ENCODE peak calls at places on chromosomes 12 and 14, in five cellular contexts. One of them, this sample, is unnamed.

GRCh38 chr14:102125546-102125945 is 14.2 kb upstream of the WDR20 start:
- DNase-seq in neural progenitor cell: no peak
- DNase-seq in body of pancreas: no peak
- DNase-seq in uterus: no peak
- DNase-seq in Jurkat, Clone E6-1: no peak
- DNase-seq in this sample: no peak

GRCh38 chr14:55847766-55848165 is 267.8 kb downstream of the KTN1 start:
- DNase-seq in uterus: no peak
- DNase-seq in neural progenitor cell: no peak
- DNase-seq in body of pancreas: no peak
- DNase-seq in Jurkat, Clone E6-1: no peak
- DNase-seq in this sample: no peak

GRCh38 chr14:45034730-45035129 is 49.2 kb upstream of the PRPF39 start:
- DNase-seq in uterus: no peak
- DNase-seq in Jurkat, Clone E6-1: no peak
- DNase-seq in body of pancreas: no peak
- DNase-seq in neural progenitor cell: no peak
- DNase-seq in this sample: no peak

GRCh38 chr14:61698216-61698980 is 3.1 kb downstream of the HIF1A start:
- DNase-seq in Jurkat, Clone E6-1: no peak
- DNase-seq in neural progenitor cell: peak
- DNase-seq in uterus: no peak
- DNase-seq in body of pancreas: no peak
- DNase-seq in this sample: no peak

GRCh38 chr12:24510581-24511125 is 438.2 kb downstream of the BCAT1 start:
- DNase-seq in uterus: no peak
- DNase-seq in Jurkat, Clone E6-1: no peak
- DNase-seq in body of pancreas: no peak
- DNase-seq in neural progenitor cell: no peak
- DNase-seq in this sample: no peak

GRCh38 chr12:19712041-19712440 is 272.7 kb downstream of the AEBP2 start:
- DNase-seq in uterus: no peak
- DNase-seq in neural progenitor cell: no peak
- DNase-seq in Jurkat, Clone E6-1: no peak
- DNase-seq in body of pancreas: no peak
- DNase-seq in this sample: no peak

GRCh38 chr12:71208053-71208685 is 50.4 kb upstream of the TSPAN8 start:
- DNase-seq in body of pancreas: no peak
- DNase-seq in neural progenitor cell: peak
- DNase-seq in Jurkat, Clone E6-1: peak
- DNase-seq in uterus: no peak
- DNase-seq in this sample: no peak

GRCh38 chr14:36671149-36671548 is 9.5 kb downstream of the PAX9 start:
- DNase-seq in Jurkat, Clone E6-1: no peak
- DNase-seq in uterus: no peak
- DNase-seq in body of pancreas: no peak
- DNase-seq in neural progenitor cell: no peak
- DNase-seq in this sample: no peak

GRCh38 chr12:12881495-12881894 is 9.9 kb upstream of the GPRC5A start:
- DNase-seq in uterus: no peak
- DNase-seq in body of pancreas: no peak
- DNase-seq in Jurkat, Clone E6-1: no peak
- DNase-seq in neural progenitor cell: no peak
- DNase-seq in this sample: no peak

GRCh38 chr14:67908061-67908767 is 88.6 kb downstream of the RAD51B start:
- DNase-seq in body of pancreas: no peak
- DNase-seq in neural progenitor cell: no peak
- DNase-seq in Jurkat, Clone E6-1: no peak
- DNase-seq in uterus: peak
- DNase-seq in this sample: no peak

GRCh38 chr12:81610955-81611889 is 147.9 kb downstream of the PPFIA2 start:
- DNase-seq in Jurkat, Clone E6-1: peak
- DNase-seq in body of pancreas: no peak
- DNase-seq in neural progenitor cell: peak
- DNase-seq in uterus: no peak
- DNase-seq in this sample: no peak

GRCh38 chr14:86035882-86036281 is 505.9 kb downstream of the FLRT2 start:
- DNase-seq in neural progenitor cell: peak
- DNase-seq in uterus: no peak
- DNase-seq in body of pancreas: peak
- DNase-seq in Jurkat, Clone E6-1: peak
- DNase-seq in this sample: no peak

GRCh38 chr14:95463173-95463901 is 53.1 kb downstream of the SYNE3 start:
- DNase-seq in body of pancreas: no peak
- DNase-seq in uterus: no peak
- DNase-seq in Jurkat, Clone E6-1: peak
- DNase-seq in neural progenitor cell: no peak
- DNase-seq in this sample: no peak

GRCh38 chr12:6355491-6356373 is 13.9 kb upstream of the TNFRSF1A start:
- DNase-seq in uterus: no peak
- DNase-seq in Jurkat, Clone E6-1: no peak
- DNase-seq in neural progenitor cell: no peak
- DNase-seq in body of pancreas: no peak
- DNase-seq in this sample: no peak

GRCh38 chr12:132282031-132282949 is 47.1 kb downstream of the GALNT9 start:
- DNase-seq in body of pancreas: no peak
- DNase-seq in Jurkat, Clone E6-1: no peak
- DNase-seq in uterus: no peak
- DNase-seq in neural progenitor cell: no peak
- DNase-seq in this sample: no peak

GRCh38 chr12:57116580-57117281 is 5.6 kb upstream of the STAT6 start:
- DNase-seq in neural progenitor cell: no peak
- DNase-seq in body of pancreas: no peak
- DNase-seq in Jurkat, Clone E6-1: no peak
- DNase-seq in uterus: no peak
- DNase-seq in this sample: no peak

GRCh38 chr14:94110552-94111181 is at the start of gene IFI27:
- DNase-seq in uterus: peak
- DNase-seq in Jurkat, Clone E6-1: no peak
- DNase-seq in body of pancreas: peak
- DNase-seq in neural progenitor cell: no peak
- DNase-seq in this sample: no peak

GRCh38 chr14:36665887-36666415 is 4.3 kb downstream of the PAX9 start:
- DNase-seq in neural progenitor cell: no peak
- DNase-seq in uterus: no peak
- DNase-seq in Jurkat, Clone E6-1: no peak
- DNase-seq in body of pancreas: no peak
- DNase-seq in this sample: no peak

GRCh38 chr12:47811070-47811391 is 8.7 kb downstream of the HDAC7 start:
- DNase-seq in Jurkat, Clone E6-1: no peak
- DNase-seq in body of pancreas: no peak
- DNase-seq in neural progenitor cell: no peak
- DNase-seq in uterus: no peak
- DNase-seq in this sample: no peak
- H3K4me3 ChIP-seq in Jurkat, Clone E6-1: peak
- H3K4me3 ChIP-seq in body of pancreas: no peak
- H3K4me3 ChIP-seq in neural progenitor cell: no peak
- H3K4me3 ChIP-seq in uterus: no peak
- H3K4me3 ChIP-seq in this sample: no peak

GRCh38 chr12:50111417-50111692 is 681 bp upstream of the COX14 start:
- DNase-seq in uterus: no peak
- DNase-seq in body of pancreas: no peak
- DNase-seq in Jurkat, Clone E6-1: no peak
- DNase-seq in neural progenitor cell: no peak
- DNase-seq in this sample: no peak
- H3K4me3 ChIP-seq in uterus: peak
- H3K4me3 ChIP-seq in body of pancreas: no peak
- H3K4me3 ChIP-seq in Jurkat, Clone E6-1: peak
- H3K4me3 ChIP-seq in neural progenitor cell: peak
- H3K4me3 ChIP-seq in this sample: peak

GRCh38 chr12:114703060-114703493 is 19.1 kb upstream of the TBX3 start:
- DNase-seq in uterus: no peak
- DNase-seq in neural progenitor cell: no peak
- DNase-seq in body of pancreas: no peak
- DNase-seq in Jurkat, Clone E6-1: no peak
- DNase-seq in this sample: no peak
- H3K4me3 ChIP-seq in uterus: no peak
- H3K4me3 ChIP-seq in neural progenitor cell: no peak
- H3K4me3 ChIP-seq in body of pancreas: no peak
- H3K4me3 ChIP-seq in Jurkat, Clone E6-1: no peak
- H3K4me3 ChIP-seq in this sample: no peak

DNA sequence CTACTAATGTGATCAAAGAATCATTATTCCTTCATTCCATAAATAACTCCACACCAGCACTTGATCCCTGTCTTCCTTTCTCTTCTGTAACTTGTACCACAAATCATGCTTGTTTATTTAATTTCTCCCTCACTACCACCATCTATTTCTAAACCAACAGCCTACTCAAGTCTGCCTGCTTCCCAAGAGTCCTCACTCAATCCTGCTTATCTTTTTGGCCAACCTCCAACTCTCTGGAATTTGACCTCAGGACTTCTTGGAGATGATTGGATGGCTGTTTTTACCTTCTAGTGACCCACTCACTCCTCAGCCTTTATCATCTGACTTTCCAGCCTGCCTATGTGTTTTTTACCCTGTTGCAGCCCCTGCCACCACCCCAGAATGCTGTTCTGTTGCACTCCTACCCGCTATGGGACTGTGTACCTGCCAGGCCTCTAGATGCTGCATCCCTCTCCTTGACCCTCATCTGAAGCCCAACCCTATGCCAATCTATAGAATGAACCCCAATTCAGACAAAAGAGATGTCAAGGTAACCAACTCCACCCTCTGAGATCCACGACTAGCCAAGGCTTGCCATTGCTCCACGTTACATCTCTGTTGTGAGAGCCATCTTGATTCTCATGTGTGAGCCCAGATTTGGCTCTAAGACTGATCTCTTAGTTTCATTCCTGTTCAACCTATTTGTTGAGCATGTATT is 150.2 kb upstream of the PLEKHG7 start:
- DNase-seq in body of pancreas: peak
- DNase-seq in uterus: no peak
- DNase-seq in Jurkat, Clone E6-1: no peak
- DNase-seq in neural progenitor cell: no peak
- DNase-seq in this sample: no peak
- H3K4me3 ChIP-seq in body of pancreas: no peak
- H3K4me3 ChIP-seq in uterus: no peak
- H3K4me3 ChIP-seq in Jurkat, Clone E6-1: no peak
- H3K4me3 ChIP-seq in neural progenitor cell: no peak
- H3K4me3 ChIP-seq in this sample: no peak

GRCh38 chr14:73230051-73230450 is 7.3 kb upstream of the PAPLN start:
- DNase-seq in neural progenitor cell: no peak
- DNase-seq in uterus: no peak
- DNase-seq in Jurkat, Clone E6-1: no peak
- DNase-seq in body of pancreas: no peak
- DNase-seq in this sample: no peak

GRCh38 chr14:73223049-73223448 is 14.3 kb upstream of the PAPLN start:
- DNase-seq in body of pancreas: no peak
- DNase-seq in Jurkat, Clone E6-1: no peak
- DNase-seq in neural progenitor cell: no peak
- DNase-seq in uterus: peak
- DNase-seq in this sample: no peak

GRCh38 chr14:73232984-73233383 is 4.3 kb upstream of the PAPLN start:
- DNase-seq in uterus: peak
- DNase-seq in neural progenitor cell: no peak
- DNase-seq in Jurkat, Clone E6-1: no peak
- DNase-seq in body of pancreas: no peak
- DNase-seq in this sample: no peak

GRCh38 chr14:73231874-73232851 is 5.1 kb upstream of the PAPLN start:
- DNase-seq in neural progenitor cell: peak
- DNase-seq in Jurkat, Clone E6-1: peak
- DNase-seq in body of pancreas: no peak
- DNase-seq in uterus: no peak
- DNase-seq in this sample: no peak

GRCh38 chr14:73227812-73228781 is 9.2 kb upstream of the PAPLN start:
- DNase-seq in Jurkat, Clone E6-1: no peak
- DNase-seq in neural progenitor cell: peak
- DNase-seq in body of pancreas: peak
- DNase-seq in uterus: peak
- DNase-seq in this sample: no peak
- H3K4me3 ChIP-seq in Jurkat, Clone E6-1: no peak
- H3K4me3 ChIP-seq in neural progenitor cell: no peak
- H3K4me3 ChIP-seq in body of pancreas: no peak
- H3K4me3 ChIP-seq in uterus: no peak
- H3K4me3 ChIP-seq in this sample: no peak

GRCh38 chr12:109273354-109273753 is 35.7 kb downstream of the FOXN4 start:
- DNase-seq in neural progenitor cell: peak
- DNase-seq in body of pancreas: no peak
- DNase-seq in uterus: no peak
- DNase-seq in Jurkat, Clone E6-1: no peak
- DNase-seq in this sample: no peak

GRCh38 chr12:109269428-109269827 is 39.7 kb downstream of the FOXN4 start:
- DNase-seq in neural progenitor cell: no peak
- DNase-seq in uterus: no peak
- DNase-seq in Jurkat, Clone E6-1: no peak
- DNase-seq in body of pancreas: no peak
- DNase-seq in this sample: no peak

GRCh38 chr12:109270494-109270893 is 38.6 kb downstream of the FOXN4 start:
- DNase-seq in neural progenitor cell: no peak
- DNase-seq in Jurkat, Clone E6-1: no peak
- DNase-seq in uterus: no peak
- DNase-seq in body of pancreas: no peak
- DNase-seq in this sample: no peak

GRCh38 chr12:109268896-109269295 is 40.2 kb downstream of the FOXN4 start:
- DNase-seq in uterus: no peak
- DNase-seq in Jurkat, Clone E6-1: no peak
- DNase-seq in body of pancreas: no peak
- DNase-seq in neural progenitor cell: no peak
- DNase-seq in this sample: no peak

DNA sequence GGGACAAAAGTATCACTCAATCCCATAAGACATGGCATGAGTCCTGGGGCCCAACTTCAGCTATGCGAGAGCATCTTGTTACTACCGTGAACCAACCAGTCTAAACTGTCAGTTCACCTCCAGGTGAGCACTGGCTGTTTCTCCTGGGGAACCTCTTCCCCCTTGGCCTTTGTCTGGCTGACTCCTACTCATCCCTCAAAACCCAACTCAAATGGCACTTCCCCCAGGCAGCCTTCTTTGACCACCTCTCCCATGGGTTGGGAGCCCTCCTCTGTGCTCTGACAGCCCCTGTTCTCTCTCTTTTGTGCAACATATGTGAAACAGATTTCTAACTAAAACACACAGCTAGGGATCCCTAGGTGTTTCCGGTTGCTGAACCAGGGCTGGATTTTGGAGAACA is 37.7 kb downstream of the FOXN4 start:
- DNase-seq in uterus: no peak
- DNase-seq in Jurkat, Clone E6-1: no peak
- DNase-seq in neural progenitor cell: no peak
- DNase-seq in body of pancreas: no peak
- DNase-seq in this sample: no peak
- H3K4me3 ChIP-seq in uterus: no peak
- H3K4me3 ChIP-seq in Jurkat, Clone E6-1: no peak
- H3K4me3 ChIP-seq in neural progenitor cell: no peak
- H3K4me3 ChIP-seq in body of pancreas: no peak
- H3K4me3 ChIP-seq in this sample: no peak